ENCODE peak calls at places on chromosomes 4 and X, in ten cellular contexts. K is kidney, C is tibial artery, R is choroid plexus epithelial cell, I is upper lobe of left lung, B is suprapubic skin, S is transverse colon, O is left ventricle myocardium inferior, A is heart left ventricle, L is astrocyte. T is an unnamed sample.

GRCh38 chr4:84792366-84793301 is 173.9 kb downstream of the WDFY3 start:
- DNase-seq in B (no peak), O (no peak), K (no peak), C (no peak), I (no peak), L (no peak), S (no peak), R (no peak), A (no peak), T (peak)

GRCh38 chr4:138977525-138977924 is 38.1 kb upstream of the NOCT start:
- DNase-seq in R (no peak), O (no peak), K (no peak), I (peak), A (no peak), L (no peak), S (no peak), C (no peak), B (no peak), T (no peak)

GRCh38 chr4:121192500-121192899 is 28.4 kb upstream of the TNIP3 start:
- DNase-seq in I (no peak), B (no peak), K (no peak), C (no peak), L (no peak), S (no peak), A (no peak), R (peak), O (no peak), T (peak)

GRCh38 chrX:136221851-136222513 is 29.2 kb downstream of the MAP7D3 start:
- DNase-seq in S (no peak), B (no peak), I (no peak), R (no peak), O (no peak), L (peak), A (no peak), K (no peak), C (no peak), T (no peak)

GRCh38 chrX:23726196-23726595 is 16.9 kb downstream of the ACOT9 start:
- DNase-seq in O (no peak), S (no peak), I (no peak), C (no peak), B (no peak), A (no peak), K (no peak), R (no peak), L (no peak), T (no peak)

GRCh38 chr4:163542275-163542674 is 47.8 kb downstream of the TMA16 start:
- DNase-seq in L (peak), I (no peak), R (peak), O (no peak), A (no peak), K (no peak), B (no peak), S (no peak), C (no peak), T (peak)

GRCh38 chrX:153970398-153971123 is 1.1 kb downstream of the HCFC1 start:
- DNase-seq in O (no peak), C (peak), S (no peak), B (peak), L (peak), R (peak), I (no peak), A (no peak), K (peak), T (peak)

GRCh38 chr4:183823394-183823793 is 81.7 kb upstream of the STOX2 start:
- DNase-seq in K (peak), I (no peak), L (peak), O (peak), C (no peak), S (peak), A (no peak), B (no peak), R (peak), T (peak)

GRCh38 chrX:122770581-122770980 is 413.5 kb upstream of the GRIA3 start:
- DNase-seq in S (no peak), C (no peak), A (no peak), L (peak), K (no peak), B (no peak), O (no peak), R (no peak), I (no peak), T (no peak)

GRCh38 chr4:94758700-94759399 is 1.1 kb downstream of the BMPR1B start:
- DNase-seq in S (no peak), K (no peak), O (no peak), L (peak), B (no peak), C (no peak), I (no peak), R (peak), A (no peak), T (no peak)

GRCh38 chr4:83378426-83378825 is 43.8 kb upstream of the HPSE start:
- DNase-seq in S (no peak), R (no peak), C (no peak), B (no peak), K (no peak), O (no peak), I (no peak), A (no peak), L (no peak), T (peak)

GRCh38 chr4:87497141-87497540 is 32.0 kb downstream of the SPARCL1 start:
- DNase-seq in L (no peak), O (no peak), K (no peak), A (no peak), S (no peak), C (no peak), R (no peak), B (no peak), I (no peak), T (peak)

GRCh38 chr4:81214518-81215218 is 354 bp downstream of the PRKG2 start:
- DNase-seq in K (peak), R (peak), B (no peak), L (peak), A (no peak), C (no peak), I (peak), S (peak), O (no peak), T (peak)

GRCh38 chrX:3218442-3218841 is 128.0 kb downstream of the MXRA5 start:
- DNase-seq in R (no peak), L (no peak), C (no peak), I (no peak), K (no peak), A (no peak), O (no peak), S (no peak), B (no peak), T (no peak)

GRCh38 chrX:1323315-1323714 is 13.3 kb upstream of the IL3RA start:
- DNase-seq in A (peak), I (peak), S (peak), R (peak), L (no peak), O (peak), B (no peak), C (no peak), K (peak), T (no peak)

GRCh38 chrX:102517331-102517730 is 792 bp upstream of the TMSB15A start:
- DNase-seq in C (no peak), K (no peak), B (no peak), A (no peak), I (no peak), L (no peak), R (peak), S (no peak), O (no peak), T (peak)

GRCh38 chr4:118743867-118744266 is 58.7 kb downstream of the METTL14 start:
- DNase-seq in A (no peak), L (no peak), O (no peak), I (no peak), B (no peak), C (no peak), K (peak), S (no peak), R (no peak), T (peak)

GRCh38 chr4:26356067-26356466 is 35.3 kb downstream of the RBPJ start:
- DNase-seq in K (no peak), C (no peak), A (no peak), R (peak), L (peak), I (peak), O (no peak), S (no peak), B (no peak), T (peak)

GRCh38 chr4:10097906-10098769 is 18.5 kb downstream of the WDR1 start:
- DNase-seq in I (no peak), R (no peak), A (no peak), B (no peak), O (no peak), L (no peak), S (no peak), K (no peak), C (no peak), T (no peak)

GRCh38 chrX:8783100-8784098 is 17.8 kb downstream of the FAM9A start:
- DNase-seq in O (no peak), I (peak), A (no peak), L (no peak), R (peak), K (peak), S (no peak), B (no peak), C (no peak), T (peak)

GRCh38 chrX:47687249-47687648 is 28.3 kb upstream of the UXT start:
- DNase-seq in S (no peak), A (no peak), I (no peak), O (no peak), K (no peak), C (no peak), L (no peak), R (no peak), B (no peak), T (no peak)

GRCh38 chr4:78058591-78059523 is 1.7 kb downstream of the FRAS1 start:
- DNase-seq in S (peak), R (peak), B (peak), K (peak), C (peak), I (peak), L (peak), A (peak), O (peak), T (peak)

GRCh38 chr4:182475539-182475938 is 232.3 kb downstream of the TENM3 start:
- DNase-seq in S (no peak), I (no peak), K (no peak), R (no peak), A (no peak), B (no peak), C (no peak), O (no peak), L (no peak), T (no peak)

GRCh38 chr4:146222313-146222712 is 8.0 kb downstream of the REELD1 start:
- DNase-seq in B (no peak), C (no peak), I (no peak), R (peak), A (no peak), K (no peak), S (no peak), L (peak), O (no peak), T (peak)

GRCh38 chr4:67198757-67199156 is 346.5 kb downstream of the CENPC start:
- DNase-seq in K (no peak), R (peak), B (no peak), L (peak), O (no peak), C (no peak), A (no peak), S (no peak), I (no peak), T (peak)

GRCh38 chr4:7390366-7390765 is 44.4 kb downstream of the PSAPL1 start:
- DNase-seq in S (no peak), C (no peak), A (no peak), K (peak), I (no peak), R (no peak), L (no peak), O (no peak), B (no peak), T (no peak)

GRCh38 chrX:78652971-78653822 is 5.9 kb downstream of the RTL3 start:
- DNase-seq in K (no peak), C (no peak), O (no peak), S (no peak), L (peak), R (peak), A (no peak), B (no peak), I (no peak), T (peak)

GRCh38 chr4:151004222-151004621 is 10.9 kb downstream of the LRBA start:
- DNase-seq in I (no peak), S (no peak), C (no peak), O (no peak), B (no peak), K (no peak), R (peak), A (no peak), L (peak), T (peak)

GRCh38 chrX:49762175-49762704 is 66.5 kb upstream of the PAGE1 start:
- DNase-seq in I (no peak), A (no peak), R (no peak), O (no peak), S (no peak), C (no peak), L (no peak), K (no peak), B (no peak), T (no peak)

GRCh38 chrX:30620980-30621716 is 32.1 kb upstream of the GK start:
- DNase-seq in R (peak), B (no peak), C (no peak), I (no peak), S (no peak), O (no peak), K (no peak), L (peak), A (no peak), T (peak)

GRCh38 chr4:602559-602942 is 22.8 kb upstream of the PDE6B start:
- DNase-seq in S (peak), K (peak), A (no peak), R (peak), I (peak), B (no peak), L (no peak), C (no peak), O (no peak), T (peak)

GRCh38 chrX:52424658-52425057 is 55.8 kb downstream of the XAGE2 start:
- DNase-seq in O (no peak), A (no peak), I (no peak), C (no peak), S (no peak), L (peak), K (no peak), R (peak), B (no peak), T (peak)

GRCh38 chr4:54055494-54055893 is 8.9 kb downstream of the CHIC2 start:
- DNase-seq in O (no peak), C (no peak), B (no peak), R (no peak), K (no peak), I (no peak), A (no peak), L (no peak), S (no peak), T (no peak)

GRCh38 chrX:18574591-18574990 is 97.3 kb downstream of the RS1 start:
- DNase-seq in S (no peak), L (peak), I (no peak), A (no peak), K (no peak), R (peak), B (no peak), O (peak), C (peak), T (peak)

GRCh38 chr4:26197018-26197779 is 123.6 kb upstream of the RBPJ start:
- DNase-seq in R (peak), O (no peak), I (peak), A (no peak), K (no peak), C (no peak), S (peak), L (peak), B (no peak), T (peak)

GRCh38 chrX:54931107-54931506 is 10.5 kb downstream of the TRO start:
- DNase-seq in A (no peak), S (no peak), K (no peak), I (no peak), L (no peak), B (no peak), R (no peak), O (no peak), C (no peak), T (no peak)

GRCh38 chrX:119399772-119400101 is 601 bp downstream of the SLC25A43 start:
- DNase-seq in I (no peak), K (no peak), S (no peak), O (no peak), B (no peak), R (peak), A (no peak), C (no peak), L (peak), T (peak)

GRCh38 chrX:53599781-53600396 is 86.6 kb downstream of the HUWE1 start:
- DNase-seq in C (no peak), L (peak), O (no peak), A (no peak), S (no peak), B (no peak), K (no peak), I (no peak), R (no peak), T (no peak)

GRCh38 chr4:153471691-153472080 is 5.5 kb downstream of the TMEM131L start:
- DNase-seq in C (no peak), O (no peak), R (no peak), A (no peak), S (no peak), I (no peak), B (no peak), K (no peak), L (no peak), T (no peak)
- H3K4me3 ChIP-seq in C (no peak), O (no peak), R (no peak), A (no peak), S (no peak), I (no peak), B (no peak), K (no peak), L (no peak), T (no peak)

GRCh38 chr4:30716158-30716557 is 4.0 kb upstream of the PCDH7 start:
- DNase-seq in L (no peak), O (no peak), A (no peak), I (no peak), K (no peak), B (no peak), C (no peak), R (peak), S (no peak), T (peak)
- TF ChIP-seq CTCF in L (peak), O (peak), A (peak), I (no peak), K (peak), B (peak), C (peak), R (peak), S (peak), T (peak)

DNA sequence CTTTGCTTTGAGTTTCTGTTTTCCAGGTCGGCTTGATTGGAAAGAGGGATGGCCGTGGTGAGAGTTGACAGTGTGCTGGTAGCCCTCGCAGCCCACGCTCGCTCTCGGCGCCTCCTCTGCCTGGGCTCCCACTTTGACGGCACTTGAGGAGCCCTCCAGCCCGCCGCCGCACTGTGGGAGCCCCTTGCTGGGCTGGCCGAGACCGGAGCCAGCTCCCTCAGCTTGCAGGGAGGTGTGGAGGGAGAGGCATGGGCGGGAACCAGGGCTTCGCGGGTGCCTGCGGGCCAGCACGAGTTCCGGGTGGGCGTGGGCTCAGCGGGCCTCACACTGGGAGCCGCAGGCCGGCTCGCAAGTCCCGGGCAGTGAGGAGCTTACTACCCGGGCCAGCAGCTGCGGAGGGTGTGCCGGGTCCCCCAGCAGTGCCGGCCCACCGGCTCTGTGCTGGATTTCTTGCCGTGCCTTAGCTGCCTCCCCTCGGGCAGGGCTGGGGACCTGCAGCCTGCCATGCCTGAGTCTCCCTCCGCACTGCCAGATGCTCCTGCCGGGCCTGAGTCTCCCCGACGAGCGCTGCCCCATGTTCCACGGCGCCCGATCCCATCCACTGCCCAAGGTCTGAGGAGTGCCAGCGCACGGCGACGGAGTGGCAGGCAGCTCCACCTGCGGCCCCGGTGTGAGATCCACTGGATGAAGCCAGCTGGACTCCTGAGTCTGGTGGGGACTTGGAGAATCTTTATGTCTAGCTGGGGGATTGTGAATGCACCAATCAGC is 166.4 kb upstream of the FAT1 start:
- DNase-seq in R (no peak), O (no peak), L (no peak), B (no peak), I (no peak), K (peak), C (no peak), S (no peak), A (no peak), T (no peak)
- H3K4me3 ChIP-seq in R (no peak), O (no peak), L (no peak), B (no peak), I (no peak), K (no peak), C (no peak), S (no peak), A (no peak), T (no peak)

DNA sequence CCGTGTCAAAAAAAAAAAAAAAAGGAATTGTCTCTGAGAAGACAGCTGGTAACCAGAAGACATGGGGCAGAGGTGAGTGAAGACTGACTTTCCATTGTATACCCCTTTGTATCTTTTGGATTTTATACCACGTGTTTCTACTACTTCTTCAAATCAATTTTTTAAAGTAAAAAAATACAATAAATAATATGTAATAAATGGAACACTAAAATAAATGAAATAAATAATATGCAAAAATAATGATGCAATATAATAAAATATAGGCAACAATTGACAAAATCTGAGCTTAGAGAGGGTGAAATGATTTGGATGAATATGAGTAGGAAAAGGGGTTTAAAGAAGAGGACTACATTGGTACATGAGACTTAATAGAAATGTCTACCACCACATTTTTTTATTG is 155.8 kb downstream of the IL15 start:
- DNase-seq in C (no peak), B (no peak), A (no peak), K (no peak), I (no peak), S (no peak), L (no peak), R (no peak), O (no peak), T (no peak)
- TF ChIP-seq CTCF in C (no peak), B (no peak), A (no peak), K (no peak), I (no peak), S (no peak), L (no peak), R (no peak), O (no peak), T (no peak)

DNA sequence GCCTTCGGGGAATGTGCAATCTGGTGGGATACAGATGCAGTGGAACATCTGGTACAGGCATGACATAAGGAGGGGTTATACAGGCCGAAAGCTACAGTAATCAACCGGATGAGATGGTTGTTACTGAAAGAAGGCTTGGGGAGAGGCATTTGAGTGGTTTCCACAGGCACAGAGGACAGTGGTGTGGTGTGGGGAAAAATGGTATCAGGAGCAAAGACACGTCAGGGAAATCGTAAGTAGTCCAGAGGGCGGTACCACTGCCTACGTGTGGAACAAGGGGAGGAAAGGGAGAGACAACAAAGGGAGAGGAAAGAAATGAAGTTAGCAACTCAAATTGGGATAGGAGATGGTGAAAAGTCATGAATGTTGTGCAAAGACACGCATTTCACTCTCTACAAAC is 3.0 kb downstream of the PDLIM3 start:
- DNase-seq in R (no peak), L (no peak), O (no peak), C (peak), K (no peak), I (no peak), A (no peak), S (no peak), B (no peak), T (no peak)
- H3K4me3 ChIP-seq in R (no peak), L (no peak), O (peak), C (peak), K (no peak), I (no peak), A (peak), S (peak), B (no peak), T (no peak)

GRCh38 chr4:98493305-98493704 is 165.1 kb downstream of the TSPAN5 start:
- DNase-seq in A (no peak), O (no peak), I (no peak), R (no peak), B (no peak), K (no peak), C (no peak), S (no peak), L (no peak), T (no peak)

GRCh38 chr4:98501383-98501782 is 157.0 kb downstream of the TSPAN5 start:
- DNase-seq in R (no peak), A (no peak), L (no peak), B (no peak), S (no peak), K (no peak), O (no peak), I (no peak), C (no peak), T (peak)

GRCh38 chr4:98491862-98492554 is 166.4 kb downstream of the TSPAN5 start:
- DNase-seq in K (no peak), I (no peak), L (peak), S (no peak), O (no peak), B (no peak), A (no peak), C (no peak), R (peak), T (peak)

GRCh38 chr4:98498774-98499173 is 159.6 kb downstream of the TSPAN5 start:
- DNase-seq in R (no peak), B (no peak), K (no peak), A (no peak), L (no peak), S (no peak), C (no peak), O (no peak), I (no peak), T (no peak)

GRCh38 chr4:98496446-98496845 is 162.0 kb downstream of the TSPAN5 start:
- DNase-seq in C (no peak), K (no peak), L (no peak), R (no peak), O (no peak), A (no peak), S (no peak), I (no peak), B (no peak), T (no peak)
- TF ChIP-seq CTCF in C (no peak), K (no peak), L (no peak), R (no peak), O (no peak), A (no peak), S (no peak), I (no peak), B (no peak), T (no peak)